ENCODE peak calls at places on chromosome X, in nine cellular contexts. G, X, F, W, M, B, O, I and T are unnamed samples.

GRCh38 chrX:21708116-21708515 is 49.8 kb downstream of the SMPX start:
- DNase-seq in G (no peak), X (no peak), F (no peak), W (no peak), M (no peak), B (no peak), O (no peak), I (no peak), T (no peak)

GRCh38 chrX:143788265-143788664 is 67.7 kb upstream of the SPANXN2 start:
- DNase-seq in G (no peak), X (no peak), F (no peak), W (peak; percentile 46), M (no peak), B (no peak), O (no peak), I (peak; percentile 2), T (no peak)

GRCh38 chrX:68842781-68843581 is 14.2 kb downstream of the EFNB1 start:
- DNase-seq in G (no peak), X (peak; percentile 51), F (peak; percentile 69), W (peak; percentile 10), M (no peak), B (no peak), O (no peak), I (no peak), T (no peak)

GRCh38 chrX:111914398-111915092 is 38.6 kb downstream of the TRPC5OS start:
- DNase-seq in G (no peak), X (no peak), F (no peak), W (peak; percentile 3), M (no peak), B (no peak), O (no peak), I (no peak), T (no peak)

GRCh38 chrX:131792356-131792749 is 230.7 kb upstream of the STK26 start:
- DNase-seq in G (no peak), X (peak; percentile 94), F (peak; percentile 88), W (peak; percentile 93), M (peak; percentile 90), B (peak; percentile 98), O (peak; percentile 88), I (no peak), T (no peak)

GRCh38 chrX:140713174-140713539 is 3.6 kb downstream of the LINC00632 start:
- DNase-seq in G (no peak), X (no peak), F (no peak), W (no peak), M (no peak), B (no peak), O (no peak), I (no peak), T (no peak)

GRCh38 chrX:150405576-150405975 is 42.5 kb downstream of the MAMLD1 start:
- DNase-seq in G (no peak), X (no peak), F (no peak), W (no peak), M (no peak), B (no peak), O (no peak), I (no peak), T (no peak)

GRCh38 chrX:148372925-148373324 is 127.5 kb upstream of the AFF2 start:
- DNase-seq in G (no peak), X (no peak), F (no peak), W (no peak), M (no peak), B (no peak), O (no peak), I (no peak), T (no peak)

GRCh38 chrX:119758682-119759332 is 419 bp downstream of the SOWAHD start:
- DNase-seq in G (peak; percentile 25), X (peak; percentile 65), F (peak; percentile 77), W (no peak), M (no peak), B (no peak), O (no peak), I (peak; percentile 5), T (no peak)

GRCh38 chrX:19956923-19957322 is 33.9 kb downstream of the BCLAF3 start:
- DNase-seq in G (no peak), X (no peak), F (no peak), W (peak; percentile 25), M (no peak), B (no peak), O (peak; percentile 2), I (no peak), T (no peak)

GRCh38 chrX:71366674-71367256 is 608 bp downstream of the TAF1 start:
- DNase-seq in G (peak; percentile 26), X (peak; percentile 19), F (peak; percentile 56), W (no peak), M (no peak), B (no peak), O (no peak), I (no peak), T (no peak)

GRCh38 chrX:23118890-23119527 is 119.2 kb downstream of the DDX53 start:
- DNase-seq in G (no peak), X (no peak), F (no peak), W (no peak), M (no peak), B (no peak), O (no peak), I (no peak), T (no peak)

GRCh38 chrX:148501121-148502066 is 977 bp downstream of the AFF2 start:
- DNase-seq in G (no peak), X (no peak), F (peak; percentile 51), W (no peak), M (no peak), B (no peak), O (no peak), I (peak; percentile 9), T (no peak)

GRCh38 chrX:155127940-155128339 is 56.6 kb downstream of the BRCC3 start:
- DNase-seq in G (no peak), X (no peak), F (no peak), W (no peak), M (no peak), B (no peak), O (no peak), I (no peak), T (no peak)

GRCh38 chrX:117957128-117957527 is 159.5 kb downstream of the KLHL13 start:
- DNase-seq in G (no peak), X (no peak), F (no peak), W (peak; percentile 3), M (no peak), B (no peak), O (no peak), I (no peak), T (no peak)

GRCh38 chrX:46791927-46792825 is 33.3 kb upstream of the SLC9A7 start:
- DNase-seq in G (no peak), X (no peak), F (no peak), W (peak; percentile 94), M (no peak), B (peak; percentile 68), O (peak; percentile 81), I (no peak), T (peak; percentile 91)

GRCh38 chrX:40878821-40879571 is 143.7 kb upstream of the MED14 start:
- DNase-seq in G (no peak), X (no peak), F (no peak), W (no peak), M (no peak), B (no peak), O (no peak), I (no peak), T (no peak)

GRCh38 chrX:30308263-30309138 is 689 bp downstream of the NR0B1 start:
- DNase-seq in G (no peak), X (no peak), F (no peak), W (peak; percentile 15), M (no peak), B (no peak), O (no peak), I (peak; percentile 9), T (no peak)

DNA sequence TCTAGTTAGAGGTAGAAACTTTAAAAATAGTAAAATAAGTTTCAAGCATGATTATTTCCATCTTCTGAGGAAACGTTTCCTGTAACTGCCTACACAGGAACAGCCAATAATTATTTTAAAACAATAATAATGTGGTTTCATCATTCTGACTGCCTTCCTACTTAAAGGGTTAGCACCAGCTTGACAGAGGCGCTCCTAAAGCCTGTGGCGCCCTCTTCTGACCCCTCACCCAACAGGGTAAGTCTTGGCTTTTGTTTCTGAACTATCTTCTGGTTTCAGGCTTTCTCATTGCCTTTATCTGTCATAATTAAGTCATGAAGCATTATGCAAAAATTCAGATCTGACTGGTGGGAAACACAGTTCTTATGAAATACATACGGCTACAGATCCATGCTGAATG is 96.7 kb downstream of the ITM2A start:
- DNase-seq in G (peak; percentile 71), X (peak; percentile 54), F (peak; percentile 54), W (peak; percentile 19), M (no peak), B (peak; percentile 63), O (no peak), I (no peak), T (no peak)
- TF ChIP-seq CTCF in G (peak; percentile 69), X (no peak), F (no peak), W (peak; percentile 27), M (no peak), B (peak; percentile 91), O (no peak), I (peak; percentile 35), T (no peak)

GRCh38 chrX:37504991-37505390 is 66.5 kb upstream of the LANCL3 start:
- DNase-seq in G (no peak), X (no peak), F (no peak), W (no peak), M (no peak), B (no peak), O (no peak), I (no peak), T (no peak)

DNA sequence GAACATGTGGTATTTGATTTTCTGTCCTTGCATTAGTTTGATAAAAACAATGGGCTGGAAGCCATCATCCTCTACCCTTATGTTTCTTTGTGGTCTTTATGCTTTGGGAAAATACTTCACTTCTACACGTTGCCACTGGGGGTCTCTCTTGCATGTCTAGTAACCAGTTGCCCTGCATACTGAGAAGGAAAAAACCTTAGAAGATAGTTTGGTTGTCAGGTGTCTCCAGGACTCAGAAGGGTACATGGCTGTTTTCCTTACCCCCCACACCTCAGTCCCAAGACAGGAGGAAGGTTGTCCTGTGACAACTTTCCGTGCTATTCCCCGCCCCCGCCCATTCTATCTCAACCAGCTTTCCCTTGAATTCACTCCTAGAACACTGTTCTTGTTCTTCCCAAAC is 62.1 kb upstream of the LANCL3 start:
- DNase-seq in G (no peak), X (no peak), F (no peak), W (peak; percentile 3), M (no peak), B (no peak), O (no peak), I (no peak), T (no peak)
- TF ChIP-seq CTCF in G (no peak), X (peak; percentile 29), F (no peak), W (peak; percentile 25), M (no peak), B (peak; percentile 17), O (peak; percentile 31), I (peak; percentile 55), T (peak; percentile 47)

DNA sequence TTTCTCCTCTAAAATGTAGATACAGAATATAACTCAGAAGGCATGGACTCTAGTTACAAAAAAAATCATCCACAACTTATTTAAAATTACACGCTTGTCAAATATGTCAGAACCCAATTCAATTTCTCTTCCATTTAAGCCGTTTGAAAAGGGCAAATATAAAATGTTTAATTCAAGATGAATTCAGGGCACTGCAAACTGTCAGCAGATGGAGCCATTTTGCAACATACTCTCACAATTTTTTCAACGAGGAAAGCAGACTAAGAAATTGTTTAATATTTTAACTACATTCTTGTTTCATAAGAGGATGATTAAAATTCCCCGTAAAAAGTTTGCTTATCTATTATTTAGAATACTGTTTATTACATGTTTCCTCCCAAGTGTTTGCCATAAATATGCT is 321.3 kb upstream of the CPXCR1 start:
- DNase-seq in G (no peak), X (no peak), F (no peak), W (peak; percentile 0), M (no peak), B (no peak), O (no peak), I (no peak), T (no peak)
- TF ChIP-seq CTCF in G (no peak), X (no peak), F (no peak), W (no peak), M (no peak), B (no peak), O (no peak), I (peak; percentile 65), T (no peak)

GRCh38 chrX:104482757-104483156 is 83.2 kb upstream of the IL1RAPL2 start:
- DNase-seq in G (no peak), X (no peak), F (no peak), W (peak; percentile 4), M (no peak), B (no peak), O (no peak), I (no peak), T (no peak)
- TF ChIP-seq CTCF in G (no peak), X (no peak), F (no peak), W (peak; percentile 39), M (no peak), B (no peak), O (peak; percentile 25), I (peak; percentile 46), T (peak; percentile 39)